ENCODE peak calls at places on chromosomes 16 and 17, in ten cellular contexts. B is heart right ventricle; D is effector memory CD4-positive, alpha-beta T cell; C is foreskin keratinocyte; E is stomach; O is SJSA1; A is left ventricle myocardium inferior; I is osteoblast; H is uterus; R is adrenal gland. W is an unnamed sample.

GRCh38 chr17:48439875-48440505 is 10.0 kb upstream of the SKAP1 start:
- DNase-seq in C (no peak), D (peak), O (no peak), A (no peak), I (no peak), B (no peak), E (peak), H (no peak), R (peak), W (no peak)

GRCh38 chr17:80758793-80759673 is 214.4 kb downstream of the RPTOR start:
- DNase-seq in R (no peak), B (no peak), C (no peak), D (no peak), A (peak), H (no peak), E (no peak), I (no peak), O (no peak), W (no peak)

GRCh38 chr16:63008688-63009087 is 972.5 kb upstream of the CDH8 start:
- DNase-seq in C (no peak), H (no peak), D (no peak), A (no peak), O (no peak), R (no peak), B (no peak), I (no peak), E (no peak), W (no peak)

GRCh38 chr17:64262422-64263260 is at the start of gene TEX2:
- DNase-seq in D (peak), B (peak), I (peak), R (peak), H (peak), C (peak), A (peak), E (peak), O (peak), W (peak)

GRCh38 chr16:24069036-24069590 is 187.0 kb upstream of the CACNG3 start:
- DNase-seq in D (no peak), I (no peak), C (no peak), B (no peak), H (no peak), R (no peak), O (no peak), E (no peak), A (no peak), W (no peak)

GRCh38 chr17:68200689-68201424 is 47.0 kb upstream of the AMZ2 start:
- DNase-seq in H (peak), D (peak), A (peak), I (peak), R (peak), E (peak), C (no peak), O (peak), B (peak), W (no peak)

GRCh38 chr17:50785942-50786570 is 18.7 kb upstream of the ANKRD40CL start:
- DNase-seq in B (peak), O (no peak), C (peak), H (peak), R (no peak), D (no peak), E (peak), A (no peak), I (no peak), W (no peak)

GRCh38 chr17:42325026-42325425 is 36.7 kb downstream of the STAT5A start:
- DNase-seq in C (peak), H (peak), I (peak), R (peak), O (peak), E (no peak), A (no peak), B (no peak), D (no peak), W (no peak)

GRCh38 chr16:89720859-89721643 is at the start of the genes VPS9D1 and ZNF276:
- DNase-seq in E (peak), A (peak), C (peak), I (peak), D (peak), B (peak), O (peak), H (peak), R (peak), W (peak)

GRCh38 chr16:56870271-56870888 is 5.4 kb downstream of the SLC12A3 start:
- DNase-seq in O (no peak), R (no peak), H (no peak), C (no peak), A (no peak), B (no peak), E (no peak), I (no peak), D (no peak), W (no peak)

GRCh38 chr17:34511265-34511664 is 68.1 kb upstream of the TMEM132E start:
- DNase-seq in I (no peak), R (no peak), E (no peak), O (no peak), B (peak), C (no peak), D (no peak), A (peak), H (no peak), W (no peak)

GRCh38 chr16:48126801-48127644 is 28.8 kb downstream of the ABCC12 start:
- DNase-seq in I (peak), E (peak), D (no peak), B (no peak), O (peak), R (peak), A (no peak), C (peak), H (no peak), W (no peak)

GRCh38 chr17:28133562-28133970 is 91.1 kb downstream of the NLK start:
- DNase-seq in R (no peak), E (no peak), D (no peak), H (no peak), I (peak), A (no peak), C (peak), B (no peak), O (peak), W (no peak)

GRCh38 chr16:24737391-24737871 is 8.0 kb downstream of the TNRC6A start:
- DNase-seq in O (peak), A (no peak), D (no peak), B (no peak), E (no peak), R (no peak), C (no peak), I (peak), H (no peak), W (no peak)

GRCh38 chr16:30406911-30407793 is at the start of gene ZNF771:
- DNase-seq in O (peak), R (peak), C (peak), H (peak), D (peak), I (peak), B (peak), A (peak), E (peak), W (peak)

GRCh38 chr17:59292174-59292523 is 39.3 kb upstream of the YPEL2 start:
- DNase-seq in R (no peak), A (no peak), C (no peak), B (no peak), I (peak), D (no peak), E (no peak), O (no peak), H (no peak), W (no peak)

GRCh38 chr17:47899643-47900042 is 3.6 kb downstream of the SP2 start:
- DNase-seq in A (no peak), O (no peak), D (no peak), I (no peak), R (no peak), C (no peak), E (no peak), B (no peak), H (no peak), W (no peak)

GRCh38 chr16:88593910-88594309 is 23.7 kb downstream of the ZC3H18 start:
- DNase-seq in H (no peak), R (no peak), I (no peak), O (no peak), B (no peak), A (no peak), E (no peak), D (no peak), C (no peak), W (no peak)

GRCh38 chr16:10308305-10309193 is 77.3 kb upstream of the ATF7IP2 start:
- DNase-seq in C (peak), I (no peak), B (no peak), D (no peak), R (no peak), E (peak), A (no peak), O (no peak), H (no peak), W (no peak)

GRCh38 chr16:26644912-26645543 is 421.7 kb upstream of the C16orf82 start:
- DNase-seq in I (peak), E (no peak), O (no peak), B (no peak), C (no peak), D (no peak), A (no peak), R (no peak), H (no peak), W (no peak)

GRCh38 chr17:45672792-45673191 is 111.3 kb upstream of the CRHR1 start:
- DNase-seq in R (no peak), H (no peak), E (no peak), A (no peak), B (no peak), O (no peak), D (no peak), I (no peak), C (no peak), W (no peak)

DNA sequence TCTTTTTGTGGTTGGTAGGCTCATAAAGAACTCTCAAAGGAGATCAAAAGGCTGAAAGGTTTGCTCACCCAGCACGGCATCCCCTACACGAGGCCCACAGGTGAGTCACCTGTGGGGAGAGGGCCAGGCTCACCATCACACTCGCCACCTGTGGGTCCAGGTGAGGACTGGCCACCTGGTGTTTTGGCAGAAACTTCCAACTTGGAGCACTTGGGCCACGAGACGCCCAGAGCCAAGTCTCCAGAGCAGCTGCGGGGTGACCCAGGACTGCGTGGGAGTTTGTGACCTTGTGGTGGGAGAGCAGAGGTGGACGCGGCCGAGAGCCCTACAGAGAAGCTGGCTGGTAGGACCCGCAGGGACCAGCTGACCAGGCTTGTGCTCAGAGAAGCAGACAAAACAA is 11.1 kb downstream of the GNPTG start:
- DNase-seq in R (peak), E (no peak), H (no peak), C (no peak), O (no peak), A (no peak), I (no peak), B (no peak), D (no peak), W (no peak)
- H3K27ac ChIP-seq in R (peak), E (no peak), H (no peak), C (no peak), O (no peak), A (no peak), I (no peak), B (no peak), D (no peak), W (no peak)

DNA sequence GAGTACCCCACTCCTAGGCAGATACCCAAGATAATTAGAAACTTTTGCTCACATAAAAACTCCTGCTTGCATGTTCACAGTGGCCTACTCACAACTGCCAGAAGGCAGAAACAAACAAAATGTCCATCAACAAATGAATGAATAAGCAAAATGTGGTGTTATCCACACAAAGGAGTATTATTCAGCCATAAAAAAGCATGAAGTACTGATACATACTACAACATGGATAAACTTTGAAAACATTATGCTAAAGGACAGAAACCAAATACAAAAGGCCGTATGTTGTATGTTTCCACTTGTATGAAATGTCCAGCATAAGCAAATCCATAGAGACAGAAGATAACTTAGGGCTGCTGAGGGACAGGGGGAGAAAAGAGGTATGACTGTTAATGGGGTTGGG is 1.9 kb downstream of the HSDL1 start:
- DNase-seq in I (no peak), A (no peak), B (no peak), R (no peak), O (no peak), H (no peak), C (no peak), D (no peak), E (no peak), W (no peak)
- H3K27ac ChIP-seq in I (no peak), A (no peak), B (no peak), R (no peak), O (no peak), H (no peak), C (no peak), D (no peak), E (no peak), W (no peak)

GRCh38 chr16:67463691-67464090 is 17.3 kb downstream of the ATP6V0D1 start:
- DNase-seq in E (no peak), C (no peak), B (no peak), O (no peak), D (no peak), R (no peak), H (no peak), A (no peak), I (peak), W (no peak)
- H3K27ac ChIP-seq in E (no peak), C (no peak), B (no peak), O (no peak), D (no peak), R (no peak), H (no peak), A (no peak), I (no peak), W (no peak)

GRCh38 chr17:976316-976715 is 3.3 kb downstream of the NXN start:
- DNase-seq in A (no peak), I (no peak), O (no peak), E (no peak), H (no peak), C (no peak), B (no peak), D (no peak), R (no peak), W (no peak)
- H3K27ac ChIP-seq in A (no peak), I (no peak), O (no peak), E (peak), H (peak), C (peak), B (no peak), D (no peak), R (no peak), W (no peak)

DNA sequence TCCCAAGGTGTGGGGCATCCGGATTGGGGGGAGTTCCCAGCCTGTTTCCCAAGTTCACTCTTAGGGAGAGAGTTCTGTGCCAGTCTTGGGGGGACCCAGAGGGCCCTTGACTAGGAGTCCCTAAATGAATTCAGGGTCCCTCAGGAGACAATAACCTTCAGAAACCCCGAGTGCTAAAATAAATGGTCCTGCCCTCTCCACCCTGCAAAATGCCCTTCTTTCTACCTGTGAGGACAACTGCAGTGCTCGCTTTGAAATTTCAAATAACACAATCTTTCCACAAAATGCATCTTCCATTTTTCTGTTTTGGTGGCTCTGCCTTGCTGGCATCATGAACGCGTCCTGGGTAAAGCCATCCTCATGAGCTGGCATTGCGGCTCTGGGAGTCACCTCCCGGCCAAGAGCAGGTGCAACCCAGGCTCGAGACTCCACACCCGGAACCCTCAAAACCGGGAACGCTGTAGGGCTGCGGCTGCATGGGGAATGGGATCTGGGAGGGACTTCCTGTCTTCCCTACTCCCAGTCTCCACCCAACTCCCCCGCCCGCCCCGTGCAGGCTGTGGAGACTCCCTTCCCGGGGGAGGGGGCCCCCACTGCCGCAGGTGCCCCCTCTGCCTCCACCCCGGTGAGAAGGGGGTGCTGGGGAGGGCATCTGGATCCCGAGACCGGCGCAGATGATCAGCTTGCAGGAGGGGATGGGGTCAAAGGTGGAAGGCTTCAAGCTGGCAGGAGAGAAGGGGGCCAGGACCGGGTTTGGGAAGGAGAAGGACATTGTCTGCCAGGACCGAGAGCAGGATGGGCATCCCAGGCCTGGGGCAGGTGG is at the start of gene ZNF205:
- DNase-seq in A (peak), H (peak), D (no peak), E (peak), O (peak), R (peak), B (peak), I (peak), C (peak), W (peak)
- H3K27ac ChIP-seq in A (peak), H (peak), D (no peak), E (peak), O (no peak), R (peak), B (peak), I (no peak), C (peak), W (peak)

GRCh38 chr17:19651461-19652238 is 3.1 kb downstream of the ALDH3A2 start:
- DNase-seq in E (no peak), I (peak), H (no peak), C (peak), R (no peak), D (no peak), B (no peak), A (no peak), O (no peak), W (no peak)
- H3K27ac ChIP-seq in E (no peak), I (no peak), H (no peak), C (no peak), R (peak), D (no peak), B (no peak), A (peak), O (no peak), W (no peak)

GRCh38 chr17:83085103-83085502 is 5.7 kb downstream of the METRNL start:
- DNase-seq in E (no peak), B (no peak), H (no peak), A (no peak), C (no peak), D (no peak), O (no peak), R (no peak), I (no peak), W (no peak)

GRCh38 chr17:83084621-83085056 is 5.2 kb downstream of the METRNL start:
- DNase-seq in C (no peak), H (no peak), E (peak), R (no peak), D (no peak), B (no peak), I (no peak), A (no peak), O (no peak), W (no peak)

GRCh38 chr17:83083368-83084201 is 4.2 kb downstream of the METRNL start:
- DNase-seq in A (no peak), D (peak), R (no peak), E (no peak), B (no peak), I (peak), O (peak), C (peak), H (peak), W (no peak)

GRCh38 chr17:83082899-83083367 is 3.5 kb downstream of the METRNL start:
- DNase-seq in R (no peak), H (no peak), O (no peak), E (no peak), B (no peak), D (no peak), C (no peak), I (no peak), A (no peak), W (no peak)

DNA sequence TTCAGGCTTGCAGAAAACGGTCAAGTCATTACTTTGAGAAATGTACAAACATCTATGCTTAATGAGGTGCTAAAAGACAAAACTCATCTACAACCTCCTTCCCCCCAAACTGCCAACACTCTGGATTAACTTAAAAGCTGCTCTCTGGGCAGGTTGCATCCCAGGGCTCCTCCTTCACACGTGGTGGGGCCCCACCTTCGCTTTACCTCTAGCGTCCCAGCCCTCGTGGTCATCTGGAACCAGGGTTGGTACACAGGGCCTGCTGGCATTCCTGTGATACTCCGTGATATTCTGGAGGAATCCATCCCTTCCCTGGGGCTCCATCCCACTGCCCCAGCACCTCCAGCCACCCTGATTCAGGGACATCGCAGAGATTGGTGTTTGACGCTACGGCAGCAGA is 4.8 kb downstream of the METRNL start:
- DNase-seq in E (no peak), O (no peak), H (no peak), C (no peak), I (no peak), R (no peak), A (no peak), B (no peak), D (no peak), W (no peak)
- H3K27ac ChIP-seq in E (peak), O (peak), H (peak), C (no peak), I (peak), R (no peak), A (peak), B (peak), D (no peak), W (no peak)

GRCh38 chr17:57408064-57408811 is 151.9 kb downstream of the MSI2 start:
- DNase-seq in I (no peak), D (no peak), H (no peak), E (no peak), R (no peak), B (no peak), O (no peak), A (no peak), C (no peak), W (no peak)
- H3K27ac ChIP-seq in I (no peak), D (no peak), H (no peak), E (peak), R (no peak), B (no peak), O (no peak), A (no peak), C (no peak), W (peak)

GRCh38 chr16:84725481-84726078 is 25.8 kb downstream of the USP10 start:
- DNase-seq in I (no peak), E (no peak), R (no peak), H (no peak), A (no peak), C (no peak), O (no peak), D (no peak), B (no peak), W (no peak)
- H3K27ac ChIP-seq in I (no peak), E (no peak), R (no peak), H (peak), A (no peak), C (no peak), O (no peak), D (no peak), B (no peak), W (no peak)